ENCODE peak calls at places on chromosomes 6 and 20, in six cellular contexts. One of them, this sample, is unnamed. For H3K9me3, the result is how much of the 10 kb centered on the place peaks cover.

GRCh38 chr6:27091661-27092315 is 155.7 kb upstream of the PRSS16 start:
- DNase-seq in mesenchymal stem cell: peak
- DNase-seq in lung: no peak
- DNase-seq in esophagus muscularis mucosa: no peak
- DNase-seq in Peyer's patch: no peak
- DNase-seq in CD8-positive, alpha-beta T cell: no peak
- DNase-seq in this sample: no peak

GRCh38 chr6:139855741-139856206 is 481.3 kb upstream of the CITED2 start:
- DNase-seq in mesenchymal stem cell: peak
- DNase-seq in lung: no peak
- DNase-seq in esophagus muscularis mucosa: no peak
- DNase-seq in Peyer's patch: no peak
- DNase-seq in CD8-positive, alpha-beta T cell: no peak
- DNase-seq in this sample: no peak

GRCh38 chr6:45961125-45961524 is 54.5 kb downstream of the CLIC5 start:
- DNase-seq in mesenchymal stem cell: peak
- DNase-seq in lung: no peak
- DNase-seq in esophagus muscularis mucosa: no peak
- DNase-seq in Peyer's patch: no peak
- DNase-seq in CD8-positive, alpha-beta T cell: no peak
- DNase-seq in this sample: no peak

GRCh38 chr6:33983109-33983475 is 162.8 kb downstream of the GRM4 start:
- DNase-seq in mesenchymal stem cell: peak
- DNase-seq in lung: peak
- DNase-seq in esophagus muscularis mucosa: no peak
- DNase-seq in Peyer's patch: no peak
- DNase-seq in CD8-positive, alpha-beta T cell: no peak
- DNase-seq in this sample: peak

GRCh38 chr20:57325632-57326356 is 3.8 kb upstream of the SPO11 start:
- DNase-seq in mesenchymal stem cell: no peak
- DNase-seq in lung: no peak
- DNase-seq in esophagus muscularis mucosa: peak
- DNase-seq in Peyer's patch: no peak
- DNase-seq in CD8-positive, alpha-beta T cell: no peak
- DNase-seq in this sample: no peak

GRCh38 chr20:1533059-1533458 is 24.4 kb downstream of the SIRPD start:
- DNase-seq in mesenchymal stem cell: no peak
- DNase-seq in lung: no peak
- DNase-seq in esophagus muscularis mucosa: peak
- DNase-seq in Peyer's patch: no peak
- DNase-seq in CD8-positive, alpha-beta T cell: no peak
- DNase-seq in this sample: no peak

GRCh38 chr6:28721372-28721771 is 195.7 kb downstream of the GPX5 start:
- DNase-seq in mesenchymal stem cell: no peak
- DNase-seq in lung: no peak
- DNase-seq in esophagus muscularis mucosa: no peak
- DNase-seq in Peyer's patch: no peak
- DNase-seq in CD8-positive, alpha-beta T cell: no peak
- DNase-seq in this sample: no peak

GRCh38 chr6:40778186-40778585 is 191.0 kb upstream of the LRFN2 start:
- DNase-seq in mesenchymal stem cell: peak
- DNase-seq in lung: no peak
- DNase-seq in esophagus muscularis mucosa: no peak
- DNase-seq in Peyer's patch: no peak
- DNase-seq in CD8-positive, alpha-beta T cell: no peak
- DNase-seq in this sample: no peak

GRCh38 chr6:18835976-18836375 is 448.8 kb downstream of the RNF144B start:
- DNase-seq in mesenchymal stem cell: no peak
- DNase-seq in lung: no peak
- DNase-seq in esophagus muscularis mucosa: no peak
- DNase-seq in Peyer's patch: no peak
- DNase-seq in CD8-positive, alpha-beta T cell: no peak
- DNase-seq in this sample: no peak

GRCh38 chr6:48782230-48782629 is 671.2 kb upstream of the PTCHD4 start:
- DNase-seq in mesenchymal stem cell: no peak
- DNase-seq in lung: no peak
- DNase-seq in esophagus muscularis mucosa: no peak
- DNase-seq in Peyer's patch: no peak
- DNase-seq in CD8-positive, alpha-beta T cell: no peak
- DNase-seq in this sample: no peak

GRCh38 chr6:85186546-85187170 is 263.2 kb upstream of the NT5E start:
- DNase-seq in mesenchymal stem cell: no peak
- DNase-seq in lung: no peak
- DNase-seq in esophagus muscularis mucosa: no peak
- DNase-seq in Peyer's patch: no peak
- DNase-seq in CD8-positive, alpha-beta T cell: no peak
- DNase-seq in this sample: no peak

GRCh38 chr20:63441777-63442493 is 30.5 kb downstream of the KCNQ2 start:
- DNase-seq in mesenchymal stem cell: no peak
- DNase-seq in lung: no peak
- DNase-seq in esophagus muscularis mucosa: no peak
- DNase-seq in Peyer's patch: peak
- DNase-seq in CD8-positive, alpha-beta T cell: peak
- DNase-seq in this sample: peak

DNA sequence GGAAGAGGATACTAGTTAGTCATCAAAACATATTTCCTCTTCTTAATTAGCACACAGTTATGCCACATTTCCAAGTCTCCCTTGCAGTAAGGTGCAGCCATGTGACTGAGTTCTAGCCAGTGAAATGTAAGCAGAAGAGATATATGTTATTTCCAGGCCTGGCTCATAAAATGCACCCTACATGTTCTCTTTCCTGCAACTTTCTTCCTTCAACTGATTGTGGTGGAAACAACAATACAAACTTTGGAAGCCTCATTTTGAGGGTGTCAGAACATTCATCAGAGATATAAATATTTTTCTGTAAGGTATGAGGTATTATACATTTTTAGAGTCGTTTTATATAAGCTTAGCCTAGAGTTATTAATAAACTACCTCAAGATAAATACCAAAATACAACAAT is 110.9 kb upstream of the PDE7B start:
- DNase-seq in mesenchymal stem cell: no peak
- DNase-seq in lung: no peak
- DNase-seq in esophagus muscularis mucosa: no peak
- DNase-seq in Peyer's patch: no peak
- DNase-seq in CD8-positive, alpha-beta T cell: no peak
- DNase-seq in this sample: no peak
- H3K9me3 ChIP-seq in mesenchymal stem cell: under half
- H3K9me3 ChIP-seq in lung: under half
- H3K9me3 ChIP-seq in esophagus muscularis mucosa: under half
- H3K9me3 ChIP-seq in Peyer's patch: under half
- H3K9me3 ChIP-seq in CD8-positive, alpha-beta T cell: under half
- H3K9me3 ChIP-seq in this sample: under half

GRCh38 chr6:63964347-63964746 is 328.7 kb downstream of the PHF3 start:
- DNase-seq in mesenchymal stem cell: no peak
- DNase-seq in lung: no peak
- DNase-seq in esophagus muscularis mucosa: no peak
- DNase-seq in Peyer's patch: no peak
- DNase-seq in CD8-positive, alpha-beta T cell: no peak
- DNase-seq in this sample: no peak

GRCh38 chr6:63963756-63964315 is 328.2 kb downstream of the PHF3 start:
- DNase-seq in mesenchymal stem cell: no peak
- DNase-seq in lung: no peak
- DNase-seq in esophagus muscularis mucosa: no peak
- DNase-seq in Peyer's patch: no peak
- DNase-seq in CD8-positive, alpha-beta T cell: no peak
- DNase-seq in this sample: no peak

GRCh38 chr6:63968650-63969049 is 333.0 kb downstream of the PHF3 start:
- DNase-seq in mesenchymal stem cell: no peak
- DNase-seq in lung: no peak
- DNase-seq in esophagus muscularis mucosa: no peak
- DNase-seq in Peyer's patch: no peak
- DNase-seq in CD8-positive, alpha-beta T cell: no peak
- DNase-seq in this sample: no peak
- H3K9me3 ChIP-seq in mesenchymal stem cell: under half
- H3K9me3 ChIP-seq in lung: under half
- H3K9me3 ChIP-seq in esophagus muscularis mucosa: under half
- H3K9me3 ChIP-seq in Peyer's patch: under half
- H3K9me3 ChIP-seq in CD8-positive, alpha-beta T cell: under half
- H3K9me3 ChIP-seq in this sample: under half

DNA sequence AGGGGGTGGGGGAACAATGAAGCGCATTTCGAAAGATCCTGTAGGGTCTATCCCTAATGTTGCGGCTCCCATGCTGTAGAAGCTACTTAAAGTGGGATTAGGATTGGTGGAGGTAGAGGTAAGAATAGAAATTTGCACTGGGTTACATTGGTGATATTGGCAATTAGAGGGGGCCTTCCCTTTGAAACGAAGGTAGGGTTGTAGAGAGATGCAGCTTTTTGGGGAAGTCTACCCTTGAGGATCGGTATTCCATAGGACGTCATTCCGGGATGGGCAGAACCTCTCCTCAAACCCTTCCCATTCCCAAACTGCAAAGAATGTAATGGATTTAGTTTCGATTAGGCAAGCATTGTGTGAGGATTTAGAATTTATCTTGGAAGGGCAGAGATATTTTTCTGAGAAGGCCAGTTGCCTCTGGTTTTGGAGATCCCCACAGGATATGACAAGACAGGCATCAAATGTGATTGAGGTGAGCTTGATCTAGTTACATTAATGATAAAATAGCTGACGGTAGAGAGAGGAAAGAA is 5.4 kb upstream of the ZNFX1 start:
- DNase-seq in mesenchymal stem cell: no peak
- DNase-seq in lung: no peak
- DNase-seq in esophagus muscularis mucosa: no peak
- DNase-seq in Peyer's patch: no peak
- DNase-seq in CD8-positive, alpha-beta T cell: no peak
- DNase-seq in this sample: no peak
- H3K9me3 ChIP-seq in mesenchymal stem cell: under half
- H3K9me3 ChIP-seq in lung: under half
- H3K9me3 ChIP-seq in esophagus muscularis mucosa: under half
- H3K9me3 ChIP-seq in Peyer's patch: under half
- H3K9me3 ChIP-seq in CD8-positive, alpha-beta T cell: half or more
- H3K9me3 ChIP-seq in this sample: half or more

GRCh38 chr20:42110301-42110700 is 492.1 kb upstream of the CHD6 start:
- DNase-seq in mesenchymal stem cell: no peak
- DNase-seq in lung: no peak
- DNase-seq in esophagus muscularis mucosa: no peak
- DNase-seq in Peyer's patch: no peak
- DNase-seq in CD8-positive, alpha-beta T cell: no peak
- DNase-seq in this sample: no peak
- H3K9me3 ChIP-seq in mesenchymal stem cell: under half
- H3K9me3 ChIP-seq in lung: under half
- H3K9me3 ChIP-seq in esophagus muscularis mucosa: under half
- H3K9me3 ChIP-seq in Peyer's patch: under half
- H3K9me3 ChIP-seq in CD8-positive, alpha-beta T cell: under half
- H3K9me3 ChIP-seq in this sample: under half

DNA sequence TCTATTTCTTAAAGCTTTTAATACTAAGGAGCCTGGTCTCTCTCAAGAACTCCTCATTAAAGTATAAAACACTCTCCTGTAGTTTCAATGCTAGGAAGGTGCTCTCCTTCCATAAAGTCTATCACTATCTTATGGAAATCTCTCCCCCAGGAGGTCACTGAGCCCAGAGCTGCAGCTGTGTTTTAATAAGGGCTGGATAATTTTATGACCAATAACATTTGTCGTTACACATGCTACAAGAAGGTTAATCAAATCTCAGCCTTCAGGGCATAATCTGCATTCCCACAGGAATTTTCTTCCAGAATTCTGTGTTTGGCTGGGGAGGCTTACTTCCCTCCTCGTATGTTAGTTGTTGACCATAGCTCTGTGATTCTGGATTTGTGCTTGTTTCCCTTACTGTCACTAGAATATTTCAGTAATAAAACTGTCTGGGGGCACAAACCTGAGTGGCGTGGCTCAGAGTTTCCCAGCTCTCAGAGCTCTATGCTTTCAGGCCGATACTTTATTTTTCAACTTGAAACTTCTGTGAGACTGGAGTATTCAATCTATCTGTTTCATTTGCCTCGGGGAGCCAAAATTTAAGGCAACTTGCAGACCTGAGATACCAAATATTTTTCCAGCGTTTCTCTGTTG is 74.4 kb downstream of the SOBP start:
- DNase-seq in mesenchymal stem cell: no peak
- DNase-seq in lung: no peak
- DNase-seq in esophagus muscularis mucosa: no peak
- DNase-seq in Peyer's patch: no peak
- DNase-seq in CD8-positive, alpha-beta T cell: no peak
- DNase-seq in this sample: no peak
- H3K9me3 ChIP-seq in mesenchymal stem cell: under half
- H3K9me3 ChIP-seq in lung: under half
- H3K9me3 ChIP-seq in esophagus muscularis mucosa: under half
- H3K9me3 ChIP-seq in Peyer's patch: under half
- H3K9me3 ChIP-seq in CD8-positive, alpha-beta T cell: under half
- H3K9me3 ChIP-seq in this sample: under half